ENCODE peak calls at places on chromosome 17, in eight cellular contexts. A is neural progenitor cell, Z is fibroblast of lung, D is GM12878, M is HCT116, N is H1, J is GM23248, Y is endothelial cell of umbilical vein. T is an unnamed sample.

GRCh38 chr17:10114931-10115535 is 83.4 kb downstream of the GAS7 start:
- DNase-seq in A (no peak), Z (peak; percentile 98), D (peak; percentile 13), M (no peak), N (no peak), J (peak; percentile 97), Y (no peak), T (peak; percentile 56)

GRCh38 chr17:42329025-42329976 is 41.0 kb downstream of the STAT5A start:
- DNase-seq in A (peak; percentile 90), Z (peak; percentile 18), D (no peak), M (no peak), N (peak; percentile 74), J (peak; percentile 89), Y (peak; percentile 69), T (no peak)

GRCh38 chr17:42118545-42118944 is 2.6 kb downstream of the KAT2A start:
- DNase-seq in A (peak; percentile 44), Z (peak; percentile 17), D (no peak), M (peak; percentile 13), N (peak; percentile 66), J (peak; percentile 51), Y (peak; percentile 34), T (no peak)

GRCh38 chr17:48843172-48843900 is 12.5 kb downstream of the CALCOCO2 start:
- DNase-seq in A (no peak), Z (peak; percentile 63), D (no peak), M (no peak), N (no peak), J (peak; percentile 42), Y (no peak), T (no peak)

GRCh38 chr17:28131592-28131991 is 89.1 kb downstream of the NLK start:
- DNase-seq in A (no peak), Z (peak; percentile 37), D (no peak), M (no peak), N (no peak), J (no peak), Y (peak; percentile 51), T (no peak)

GRCh38 chr17:73586153-73586906 is 57.9 kb downstream of the SDK2 start:
- DNase-seq in A (no peak), Z (no peak), D (no peak), M (no peak), N (no peak), J (peak; percentile 22), Y (no peak), T (no peak)

GRCh38 chr17:55660171-55660886 is 62.3 kb downstream of the TMEM100 start:
- DNase-seq in A (peak; percentile 28), Z (peak; percentile 42), D (no peak), M (no peak), N (no peak), J (peak; percentile 54), Y (peak; percentile 95), T (peak; percentile 97)

GRCh38 chr17:15977894-15978293 is 21.6 kb downstream of the ZSWIM7 start:
- DNase-seq in A (no peak), Z (no peak), D (no peak), M (no peak), N (no peak), J (no peak), Y (no peak), T (no peak)

GRCh38 chr17:49388290-49388640 is 26.2 kb upstream of the ZNF652 start:
- DNase-seq in A (no peak), Z (no peak), D (no peak), M (no peak), N (no peak), J (no peak), Y (no peak), T (no peak)

GRCh38 chr17:3879181-3879580 is 13.7 kb downstream of the CAMKK1 start:
- DNase-seq in A (peak; percentile 89), Z (peak; percentile 73), D (no peak), M (no peak), N (no peak), J (peak; percentile 85), Y (no peak), T (no peak)

GRCh38 chr17:74645010-74645409 is 21.5 kb upstream of the CD300E start:
- DNase-seq in A (no peak), Z (no peak), D (no peak), M (no peak), N (no peak), J (no peak), Y (no peak), T (no peak)

GRCh38 chr17:15247891-15248529 is 17.1 kb downstream of the PMP22 start:
- DNase-seq in A (peak; percentile 39), Z (no peak), D (no peak), M (no peak), N (no peak), J (peak; percentile 32), Y (peak; percentile 8), T (no peak)

GRCh38 chr17:42459983-42460300 is 1.3 kb downstream of the ATP6V0A1 start:
- DNase-seq in A (peak; percentile 27), Z (peak; percentile 58), D (no peak), M (no peak), N (no peak), J (peak; percentile 76), Y (peak; percentile 77), T (no peak)

GRCh38 chr17:31915456-31916100 is 14.1 kb upstream of the UTP6 start:
- DNase-seq in A (no peak), Z (peak; percentile 6), D (no peak), M (no peak), N (no peak), J (peak; percentile 54), Y (peak; percentile 6), T (no peak)

GRCh38 chr17:75194879-75195278 is 10.6 kb upstream of the NUP85 start:
- DNase-seq in A (no peak), Z (no peak), D (no peak), M (no peak), N (no peak), J (peak; percentile 8), Y (no peak), T (no peak)

GRCh38 chr17:45043268-45043681 is 8.2 kb downstream of the DCAKD start:
- DNase-seq in A (no peak), Z (peak; percentile 53), D (no peak), M (no peak), N (no peak), J (peak; percentile 20), Y (no peak), T (no peak)

GRCh38 chr17:66432558-66432957 is 130.1 kb downstream of the PRKCA start:
- DNase-seq in A (no peak), Z (no peak), D (no peak), M (no peak), N (no peak), J (no peak), Y (no peak), T (no peak)

GRCh38 chr17:15289285-15290185 is 24.4 kb upstream of the PMP22 start:
- DNase-seq in A (no peak), Z (peak; percentile 80), D (no peak), M (no peak), N (no peak), J (peak; percentile 64), Y (peak; percentile 83), T (no peak)

GRCh38 chr17:39484178-39484577 is 22.9 kb downstream of the CDK12 start:
- DNase-seq in A (no peak), Z (no peak), D (peak; percentile 53), M (no peak), N (no peak), J (no peak), Y (no peak), T (no peak)

GRCh38 chr17:42002175-42002791 is 15.0 kb downstream of the DNAJC7 start:
- DNase-seq in A (no peak), Z (no peak), D (no peak), M (no peak), N (no peak), J (no peak), Y (no peak), T (no peak)

DNA sequence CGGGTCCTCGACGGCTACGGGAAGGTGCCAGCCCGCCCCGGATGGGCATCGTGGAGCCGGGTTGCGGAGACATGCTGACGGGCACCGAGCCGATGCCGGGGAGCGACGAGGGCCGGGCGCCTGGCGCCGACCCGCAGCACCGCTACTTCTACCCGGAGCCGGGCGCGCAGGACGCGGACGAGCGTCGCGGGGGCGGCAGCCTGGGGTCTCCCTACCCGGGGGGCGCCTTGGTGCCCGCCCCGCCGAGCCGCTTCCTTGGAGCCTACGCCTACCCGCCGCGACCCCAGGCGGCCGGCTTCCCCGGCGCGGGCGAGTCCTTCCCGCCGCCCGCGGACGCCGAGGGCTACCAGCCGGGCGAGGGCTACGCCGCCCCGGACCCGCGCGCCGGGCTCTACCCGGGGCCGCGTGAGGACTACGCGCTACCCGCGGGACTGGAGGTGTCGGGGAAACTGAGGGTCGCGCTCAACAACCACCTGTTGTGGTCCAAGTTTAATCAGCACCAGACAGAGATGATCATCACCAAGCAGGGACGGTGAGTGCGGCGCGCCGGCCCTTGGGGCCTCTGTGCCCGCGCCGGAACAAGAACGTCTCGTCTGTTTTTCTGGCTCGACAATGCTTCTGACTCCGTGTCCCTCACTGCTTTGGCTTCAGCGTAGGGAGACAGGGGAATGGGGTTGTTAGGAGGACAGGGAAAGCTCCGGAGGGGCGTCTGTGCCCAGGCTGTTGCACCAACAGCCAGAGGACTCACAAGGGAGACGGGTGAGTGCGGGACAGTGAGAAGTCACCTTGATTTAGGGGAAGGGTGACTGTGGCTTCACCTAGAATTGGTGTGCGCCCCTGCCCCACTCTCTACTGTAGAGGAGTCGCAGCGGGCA is 615 bp downstream of the TBX21 start:
- DNase-seq in A (peak; percentile 36), Z (no peak), D (no peak), M (no peak), N (no peak), J (peak; percentile 21), Y (no peak), T (no peak)
- TF ChIP-seq EZH2 in A (peak; percentile 99), Z (peak; percentile 99), D (no peak), M (no peak), N (peak; percentile 98), J (peak; percentile 81), Y (peak; percentile 93), T (peak; percentile 77)

GRCh38 chr17:78257810-78258322 is 26.4 kb downstream of the TMEM235 start:
- DNase-seq in A (no peak), Z (peak; percentile 32), D (no peak), M (no peak), N (no peak), J (no peak), Y (peak; percentile 50), T (no peak)
- H3K9ac ChIP-seq in A (no peak overlapping the region), Z (no peak overlapping the region), D (no peak overlapping the region), M (no peak overlapping the region), N (no peak overlapping the region), J (no peak overlapping the region), Y (no peak overlapping the region), T (no peak overlapping the region)

GRCh38 chr17:64309021-64309420 is 46.0 kb upstream of the TEX2 start:
- DNase-seq in A (no peak), Z (no peak), D (no peak), M (no peak), N (no peak), J (no peak), Y (no peak), T (no peak)
- H3K27ac ChIP-seq in A (no peak overlapping the region), Z (no peak overlapping the region), D (no peak overlapping the region), M (no peak overlapping the region), N (no peak overlapping the region), J (no peak overlapping the region), Y (no peak overlapping the region), T (no peak overlapping the region)

GRCh38 chr17:68248199-68248825 is 469 bp downstream of the AMZ2 start:
- DNase-seq in A (no peak), Z (peak; percentile 75), D (no peak), M (no peak), N (no peak), J (peak; percentile 86), Y (no peak), T (no peak)
- TF ChIP-seq EZH2 in A (no peak), Z (no peak), D (no peak), M (no peak), N (no peak), J (no peak), Y (no peak), T (no peak)

T was measured in SK-N-MC.